ENCODE peak calls at places on chromosomes 7 and 10, in five cellular contexts. I, N, Q, W and O are unnamed samples.

GRCh38 chr7:154440058-154440457 is 387.9 kb downstream of the DPP6 start:
- DNase-seq in I (no peak), N (no peak), Q (no peak), W (no peak), O (no peak)

GRCh38 chr10:484925-485661 is 204.4 kb downstream of the DIP2C start:
- DNase-seq in I (peak), N (no peak), Q (no peak), W (no peak), O (peak)

GRCh38 chr7:131544449-131545425 is 11.7 kb downstream of the PODXL start:
- DNase-seq in I (no peak), N (peak), Q (peak), W (no peak), O (peak)

GRCh38 chr7:73890541-73891147 is 29.7 kb downstream of the TMEM270 start:
- DNase-seq in I (no peak), N (no peak), Q (no peak), W (no peak), O (no peak)

GRCh38 chr10:47260505-47261111 is 39.4 kb upstream of the GDF10 start:
- DNase-seq in I (no peak), N (no peak), Q (no peak), W (no peak), O (peak)

GRCh38 chr7:97003262-97004236 is 1.8 kb upstream of the DLX6 start:
- DNase-seq in I (no peak), N (no peak), Q (no peak), W (no peak), O (no peak)

GRCh38 chr10:128221787-128222186 is 95.6 kb upstream of the MKI67 start:
- DNase-seq in I (no peak), N (no peak), Q (no peak), W (no peak), O (no peak)

GRCh38 chr10:108360187-108360586 is 1195.7 kb upstream of the SORCS1 start:
- DNase-seq in I (no peak), N (no peak), Q (peak), W (no peak), O (no peak)

GRCh38 chr7:139055674-139056073 is 19.8 kb upstream of the ZC3HAV1L start:
- DNase-seq in I (no peak), N (no peak), Q (no peak), W (no peak), O (no peak)

GRCh38 chr10:133385214-133385613 is 6.2 kb downstream of the PAOX start:
- DNase-seq in I (no peak), N (no peak), Q (no peak), W (no peak), O (no peak)

GRCh38 chr10:79979973-79980687 is 31.2 kb upstream of the SFTPD start:
- DNase-seq in I (no peak), N (no peak), Q (no peak), W (no peak), O (no peak)

GRCh38 chr7:113144839-113145238 is 26.5 kb upstream of the SMIM30 start:
- DNase-seq in I (no peak), N (no peak), Q (no peak), W (no peak), O (no peak)

GRCh38 chr7:47663239-47663638 is 81.3 kb upstream of the TNS3 start:
- DNase-seq in I (no peak), N (no peak), Q (no peak), W (no peak), O (no peak)

GRCh38 chr10:92923416-92923815 is 75.1 kb downstream of the EXOC6 start:
- DNase-seq in I (no peak), N (no peak), Q (no peak), W (no peak), O (peak)

GRCh38 chr10:122087436-122087835 is 98.5 kb downstream of the TACC2 start:
- DNase-seq in I (no peak), N (no peak), Q (no peak), W (no peak), O (no peak)

GRCh38 chr7:96998333-96998732 is 7.0 kb upstream of the DLX6 start:
- DNase-seq in I (no peak), N (no peak), Q (no peak), W (no peak), O (no peak)

GRCh38 chr7:155482511-155483183 is 24.7 kb downstream of the EN2 start:
- DNase-seq in I (no peak), N (no peak), Q (no peak), W (no peak), O (no peak)

GRCh38 chr10:68145705-68146104 is 36.4 kb downstream of the MYPN start:
- DNase-seq in I (no peak), N (no peak), Q (no peak), W (no peak), O (no peak)

GRCh38 chr7:5519515-5519928 is 95.9 kb upstream of the TNRC18 start:
- DNase-seq in I (no peak), N (no peak), Q (no peak), W (no peak), O (no peak)

GRCh38 chr7:75617634-75618234 is 121.0 kb downstream of the HIP1 start:
- DNase-seq in I (peak), N (peak), Q (no peak), W (peak), O (peak)

GRCh38 chr10:74249865-74250264 is 98.8 kb downstream of the ADK start:
- DNase-seq in I (no peak), N (no peak), Q (no peak), W (no peak), O (no peak)

GRCh38 chr7:122902751-122903495 is 16.7 kb upstream of the CADPS2 start:
- DNase-seq in I (no peak), N (no peak), Q (no peak), W (no peak), O (no peak)

GRCh38 chr10:117175901-117176534 is 21.3 kb upstream of the KCNK18 start:
- DNase-seq in I (peak), N (peak), Q (peak), W (peak), O (peak)

GRCh38 chr7:94998951-94999350 is 91.6 kb downstream of the PPP1R9A start:
- DNase-seq in I (no peak), N (no peak), Q (no peak), W (no peak), O (no peak)

GRCh38 chr7:158527038-158527437 is 60.6 kb downstream of the PTPRN2 start:
- DNase-seq in I (no peak), N (no peak), Q (no peak), W (no peak), O (no peak)

GRCh38 chr10:96097865-96098264 is 32.2 kb upstream of the ZNF518A start:
- DNase-seq in I (no peak), N (no peak), Q (no peak), W (no peak), O (no peak)

GRCh38 chr7:157467496-157468212 is 130.8 kb downstream of the DNAJB6 start:
- DNase-seq in I (no peak), N (no peak), Q (no peak), W (no peak), O (no peak)

GRCh38 chr7:50727072-50727471 is 55.6 kb downstream of the GRB10 start:
- DNase-seq in I (no peak), N (no peak), Q (no peak), W (no peak), O (peak)

GRCh38 chr7:135508853-135509588 is 881 bp downstream of the CNOT4 start:
- DNase-seq in I (no peak), N (peak), Q (peak), W (no peak), O (peak)

GRCh38 chr10:124694467-124695195 is 49.5 kb downstream of the FAM53B start:
- DNase-seq in I (no peak), N (no peak), Q (no peak), W (no peak), O (no peak)

GRCh38 chr10:73413108-73413527 is 740 bp downstream of the ANXA7 start:
- DNase-seq in I (peak), N (peak), Q (no peak), W (peak), O (peak)

GRCh38 chr10:126256864-126257263 is 131.4 kb downstream of the ADAM12 start:
- DNase-seq in I (no peak), N (no peak), Q (no peak), W (no peak), O (no peak)
- TF ChIP-seq CTCF in I (no peak), N (no peak), Q (no peak), W (no peak), O (no peak)

GRCh38 chr7:23072043-23072442 is 33.5 kb upstream of the KLHL7 start:
- DNase-seq in I (no peak), N (peak), Q (peak), W (no peak), O (no peak)
- TF ChIP-seq CTCF in I (peak), N (peak), Q (peak), W (peak), O (no peak)

DNA sequence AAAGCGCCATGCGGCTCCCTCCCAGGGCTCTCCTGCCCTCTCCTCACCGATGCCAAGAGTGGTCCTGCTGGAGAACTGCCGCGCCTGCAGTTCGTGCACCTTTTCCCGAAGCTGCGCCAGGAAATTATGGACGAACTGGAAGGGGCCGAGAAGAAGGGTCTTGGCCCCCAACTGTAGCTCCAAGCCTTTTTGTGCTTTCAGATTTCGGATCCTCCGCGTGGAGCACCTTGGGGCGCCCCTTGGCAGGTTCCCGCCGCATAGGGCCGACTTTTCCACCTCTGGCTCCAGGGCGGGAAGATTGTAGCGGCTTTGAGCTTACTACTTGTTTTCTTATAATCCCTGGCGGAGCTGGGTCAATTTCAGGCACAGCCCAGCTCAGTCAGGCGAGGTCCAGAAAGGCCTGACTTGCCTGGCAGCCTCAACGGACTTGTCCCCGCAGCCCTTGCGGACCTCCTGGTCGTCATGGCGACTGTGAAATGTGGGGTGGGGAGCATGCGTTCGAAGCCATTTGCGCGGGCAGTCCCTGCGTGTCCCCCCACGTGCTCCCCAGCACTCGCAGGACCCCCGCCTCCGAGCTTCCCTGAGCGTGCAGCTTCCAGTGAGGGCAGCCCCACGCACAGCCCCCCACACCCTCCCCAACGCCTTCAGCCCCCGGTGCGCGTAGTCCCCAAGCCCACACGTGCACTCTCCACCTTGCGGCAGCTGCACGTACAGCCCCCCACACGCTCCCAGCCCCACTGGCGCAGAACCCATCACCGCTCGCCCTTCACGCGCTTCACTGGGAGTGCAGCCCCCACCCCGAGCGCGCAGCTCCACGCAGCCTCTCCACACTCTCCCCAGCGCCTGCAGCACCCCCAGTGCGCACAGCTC is 129.9 kb downstream of the KBTBD2 start:
- DNase-seq in I (no peak), N (no peak), Q (no peak), W (no peak), O (peak)
- TF ChIP-seq CTCF in I (no peak), N (no peak), Q (no peak), W (no peak), O (no peak)

GRCh38 chr7:104980440-104980839 is 33.6 kb upstream of the KMT2E start:
- DNase-seq in I (no peak), N (no peak), Q (peak), W (no peak), O (no peak)
- TF ChIP-seq CTCF in I (no peak), N (no peak), Q (no peak), W (no peak), O (no peak)

GRCh38 chr10:4050061-4050460 is 265.1 kb upstream of the KLF6 start:
- DNase-seq in I (no peak), N (no peak), Q (no peak), W (no peak), O (no peak)

GRCh38 chr10:4043897-4044296 is 258.9 kb upstream of the KLF6 start:
- DNase-seq in I (no peak), N (no peak), Q (no peak), W (no peak), O (no peak)

GRCh38 chr10:4048245-4048864 is 263.3 kb upstream of the KLF6 start:
- DNase-seq in I (no peak), N (no peak), Q (no peak), W (no peak), O (no peak)

GRCh38 chr10:4046722-4047354 is 261.8 kb upstream of the KLF6 start:
- DNase-seq in I (no peak), N (no peak), Q (no peak), W (peak), O (no peak)

GRCh38 chr10:4046030-4046429 is 261.0 kb upstream of the KLF6 start:
- DNase-seq in I (no peak), N (no peak), Q (no peak), W (no peak), O (no peak)
- TF ChIP-seq CTCF in I (no peak), N (no peak), Q (no peak), W (no peak), O (no peak)